ENCODE peak calls at places on chromosomes 6 and 20, in ten cellular contexts. One of them, this sample, is unnamed.

GRCh38 chr20:58007947-58008346 is 220.5 kb downstream of the ANKRD60 start:
- DNase-seq in mesendoderm: no peak
- DNase-seq in body of pancreas: no peak
- DNase-seq in fibroblast of lung: no peak
- DNase-seq in hepatocyte: no peak
- DNase-seq in A549: no peak
- DNase-seq in OCI-LY7: no peak
- DNase-seq in transverse colon: no peak
- DNase-seq in HCT116: no peak
- DNase-seq in osteoblast: no peak
- DNase-seq in this sample: no peak

GRCh38 chr6:150091466-150091865 is 22.5 kb upstream of the ULBP3 start:
- DNase-seq in mesendoderm: no peak
- DNase-seq in body of pancreas: no peak
- DNase-seq in fibroblast of lung: peak; percentile 38
- DNase-seq in hepatocyte: no peak
- DNase-seq in A549: no peak
- DNase-seq in OCI-LY7: no peak
- DNase-seq in transverse colon: no peak
- DNase-seq in HCT116: no peak
- DNase-seq in osteoblast: no peak
- DNase-seq in this sample: no peak

GRCh38 chr20:61601361-61601760 is 349.3 kb downstream of the CDH4 start:
- DNase-seq in mesendoderm: no peak
- DNase-seq in body of pancreas: no peak
- DNase-seq in fibroblast of lung: no peak
- DNase-seq in hepatocyte: no peak
- DNase-seq in A549: no peak
- DNase-seq in OCI-LY7: no peak
- DNase-seq in transverse colon: no peak
- DNase-seq in HCT116: no peak
- DNase-seq in osteoblast: no peak
- DNase-seq in this sample: no peak

GRCh38 chr6:167745660-167746376 is 80.9 kb upstream of the AFDN start:
- DNase-seq in mesendoderm: no peak
- DNase-seq in body of pancreas: peak; percentile 32
- DNase-seq in fibroblast of lung: no peak
- DNase-seq in hepatocyte: no peak
- DNase-seq in A549: no peak
- DNase-seq in OCI-LY7: no peak
- DNase-seq in transverse colon: no peak
- DNase-seq in HCT116: no peak
- DNase-seq in osteoblast: peak; percentile 49
- DNase-seq in this sample: no peak

GRCh38 chr6:152420696-152421095 is 216.5 kb downstream of the SYNE1 start:
- DNase-seq in mesendoderm: no peak
- DNase-seq in body of pancreas: no peak
- DNase-seq in fibroblast of lung: no peak
- DNase-seq in hepatocyte: no peak
- DNase-seq in A549: no peak
- DNase-seq in OCI-LY7: no peak
- DNase-seq in transverse colon: no peak
- DNase-seq in HCT116: no peak
- DNase-seq in osteoblast: no peak
- DNase-seq in this sample: no peak

GRCh38 chr6:168676552-168677317 is 235.8 kb downstream of the SMOC2 start:
- DNase-seq in mesendoderm: peak; percentile 78
- DNase-seq in body of pancreas: no peak
- DNase-seq in fibroblast of lung: no peak
- DNase-seq in hepatocyte: no peak
- DNase-seq in A549: no peak
- DNase-seq in OCI-LY7: no peak
- DNase-seq in transverse colon: no peak
- DNase-seq in HCT116: no peak
- DNase-seq in osteoblast: no peak
- DNase-seq in this sample: no peak

GRCh38 chr6:168380956-168381605 is 59.9 kb upstream of the SMOC2 start:
- DNase-seq in mesendoderm: no peak
- DNase-seq in body of pancreas: no peak
- DNase-seq in fibroblast of lung: no peak
- DNase-seq in hepatocyte: no peak
- DNase-seq in A549: no peak
- DNase-seq in OCI-LY7: no peak
- DNase-seq in transverse colon: no peak
- DNase-seq in HCT116: no peak
- DNase-seq in osteoblast: peak; percentile 52
- DNase-seq in this sample: no peak

GRCh38 chr6:163415620-163416379 is 1.3 kb downstream of the QKI start:
- DNase-seq in mesendoderm: peak; percentile 71
- DNase-seq in body of pancreas: peak; percentile 50
- DNase-seq in fibroblast of lung: peak; percentile 70
- DNase-seq in hepatocyte: peak; percentile 77
- DNase-seq in A549: peak; percentile 44
- DNase-seq in OCI-LY7: peak; percentile 68
- DNase-seq in transverse colon: peak; percentile 41
- DNase-seq in HCT116: no peak
- DNase-seq in osteoblast: peak; percentile 93
- DNase-seq in this sample: peak; percentile 29

GRCh38 chr6:166443166-166443565 is 60.4 kb upstream of the MPC1 start:
- DNase-seq in mesendoderm: no peak
- DNase-seq in body of pancreas: no peak
- DNase-seq in fibroblast of lung: no peak
- DNase-seq in hepatocyte: no peak
- DNase-seq in A549: no peak
- DNase-seq in OCI-LY7: no peak
- DNase-seq in transverse colon: no peak
- DNase-seq in HCT116: no peak
- DNase-seq in osteoblast: no peak
- DNase-seq in this sample: no peak

GRCh38 chr6:37630281-37630799 is 67.3 kb downstream of the MDGA1 start:
- DNase-seq in mesendoderm: no peak
- DNase-seq in body of pancreas: no peak
- DNase-seq in fibroblast of lung: peak; percentile 100
- DNase-seq in hepatocyte: peak; percentile 45
- DNase-seq in A549: peak; percentile 87
- DNase-seq in OCI-LY7: no peak
- DNase-seq in transverse colon: no peak
- DNase-seq in HCT116: peak; percentile 94
- DNase-seq in osteoblast: peak; percentile 100
- DNase-seq in this sample: no peak

DNA sequence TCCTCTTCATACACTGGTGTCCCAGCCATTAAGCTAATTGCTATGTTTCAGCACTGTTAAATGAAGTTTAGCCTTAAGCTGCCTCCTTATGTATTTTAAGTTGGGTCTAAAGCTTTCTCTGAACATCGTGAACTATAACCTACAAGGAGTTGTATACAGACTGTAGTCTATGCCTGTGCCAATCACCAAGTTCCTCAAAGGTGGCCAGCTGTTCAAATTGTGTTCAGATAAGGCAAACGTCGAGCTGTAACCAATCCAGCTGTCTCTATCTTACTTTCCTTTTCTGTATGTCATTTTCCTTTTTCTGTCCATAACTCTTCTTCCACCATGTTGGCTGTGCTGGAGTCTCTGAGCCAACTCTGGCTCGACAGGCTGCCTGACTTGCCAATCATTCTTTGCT is 199.6 kb downstream of the OGFRL1 start:
- DNase-seq in mesendoderm: no peak
- DNase-seq in body of pancreas: no peak
- DNase-seq in fibroblast of lung: no peak
- DNase-seq in hepatocyte: no peak
- DNase-seq in A549: no peak
- DNase-seq in OCI-LY7: no peak
- DNase-seq in transverse colon: no peak
- DNase-seq in HCT116: no peak
- DNase-seq in osteoblast: no peak
- DNase-seq in this sample: no peak
- H3K4me1 ChIP-seq in mesendoderm: no peaks in the 10 kb centered on the region
- H3K4me1 ChIP-seq in body of pancreas: no peaks in the 10 kb centered on the region
- H3K4me1 ChIP-seq in fibroblast of lung: peaks cover 6% of the 10 kb centered on the region
- H3K4me1 ChIP-seq in hepatocyte: peaks cover 5% of the 10 kb centered on the region
- H3K4me1 ChIP-seq in A549: peaks cover 13% of the 10 kb centered on the region
- H3K4me1 ChIP-seq in OCI-LY7: peaks cover 20% of the 10 kb centered on the region
- H3K4me1 ChIP-seq in transverse colon: no peaks in the 10 kb centered on the region
- H3K4me1 ChIP-seq in HCT116: no peaks in the 10 kb centered on the region
- H3K4me1 ChIP-seq in osteoblast: peaks cover 24% of the 10 kb centered on the region
- H3K4me1 ChIP-seq in this sample: no peaks in the 10 kb centered on the region

DNA sequence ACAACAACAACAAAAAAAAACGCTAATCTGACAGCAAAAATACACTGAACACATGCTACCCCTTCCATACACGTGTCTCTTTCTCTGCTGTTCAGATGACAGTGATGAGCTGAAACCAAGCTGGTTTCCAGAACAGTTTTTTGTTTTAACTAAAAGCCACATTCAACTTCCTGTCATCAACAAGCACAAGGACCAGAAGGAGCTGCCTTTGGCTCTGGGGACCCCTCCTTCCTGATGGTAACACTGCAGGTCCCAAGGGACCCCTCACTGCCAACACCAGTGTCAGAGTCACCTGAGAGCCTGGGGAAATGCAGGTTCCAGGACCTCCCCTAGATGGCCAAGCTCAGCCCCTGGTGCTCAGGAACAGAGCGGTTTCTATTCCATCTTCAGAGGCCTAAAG is 6.0 kb downstream of the CST7 start:
- DNase-seq in mesendoderm: no peak
- DNase-seq in body of pancreas: no peak
- DNase-seq in fibroblast of lung: no peak
- DNase-seq in hepatocyte: no peak
- DNase-seq in A549: no peak
- DNase-seq in OCI-LY7: peak; percentile 69
- DNase-seq in transverse colon: no peak
- DNase-seq in HCT116: no peak
- DNase-seq in osteoblast: no peak
- DNase-seq in this sample: no peak
- H3K4me1 ChIP-seq in mesendoderm: no peaks in the 10 kb centered on the region
- H3K4me1 ChIP-seq in body of pancreas: no peaks in the 10 kb centered on the region
- H3K4me1 ChIP-seq in fibroblast of lung: no peaks in the 10 kb centered on the region
- H3K4me1 ChIP-seq in hepatocyte: no peaks in the 10 kb centered on the region
- H3K4me1 ChIP-seq in A549: no peaks in the 10 kb centered on the region
- H3K4me1 ChIP-seq in OCI-LY7: peaks cover 9% of the 10 kb centered on the region
- H3K4me1 ChIP-seq in transverse colon: peaks cover 2% of the 10 kb centered on the region
- H3K4me1 ChIP-seq in HCT116: no peaks in the 10 kb centered on the region
- H3K4me1 ChIP-seq in osteoblast: no peaks in the 10 kb centered on the region
- H3K4me1 ChIP-seq in this sample: no peaks in the 10 kb centered on the region

DNA sequence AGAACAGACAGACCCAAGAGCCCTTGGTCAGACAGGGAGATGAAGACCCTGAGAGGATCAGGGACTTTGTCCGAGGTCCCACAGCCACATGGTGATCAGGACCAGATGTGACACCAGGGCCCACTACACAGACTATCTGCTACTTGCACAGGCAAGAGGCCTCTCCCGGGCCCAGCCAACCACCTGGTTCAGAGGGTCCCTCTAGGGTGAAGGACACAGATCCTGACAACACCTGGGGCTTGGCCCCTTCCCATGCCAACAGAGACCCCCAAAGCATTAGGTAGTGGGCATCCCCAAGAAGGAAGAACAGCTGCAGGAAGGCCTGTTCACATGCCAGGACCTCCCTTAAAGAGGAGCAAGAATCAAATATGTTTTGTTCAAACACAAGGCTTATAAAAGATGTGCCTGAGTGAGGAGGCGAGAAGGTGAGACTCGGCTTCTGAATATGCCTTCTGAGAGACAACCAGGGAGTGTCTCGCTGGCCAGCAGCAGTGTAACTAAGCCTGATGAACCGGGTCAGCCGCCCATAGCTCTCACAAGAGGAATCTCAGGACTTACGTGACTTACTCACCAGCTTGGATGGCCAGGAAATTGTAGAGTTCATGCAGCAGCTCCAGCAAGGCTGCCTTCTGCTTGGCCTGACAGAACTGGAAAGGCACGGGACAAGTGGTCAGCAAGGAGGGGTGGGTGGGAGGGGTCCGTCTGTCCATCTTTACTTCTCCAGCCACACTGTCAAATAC is 5.0 kb downstream of the LEMD2 start:
- DNase-seq in mesendoderm: no peak
- DNase-seq in body of pancreas: no peak
- DNase-seq in fibroblast of lung: no peak
- DNase-seq in hepatocyte: no peak
- DNase-seq in A549: no peak
- DNase-seq in OCI-LY7: no peak
- DNase-seq in transverse colon: no peak
- DNase-seq in HCT116: no peak
- DNase-seq in osteoblast: peak; percentile 55
- DNase-seq in this sample: no peak
- H3K4me1 ChIP-seq in mesendoderm: peaks cover 36% of the 10 kb centered on the region
- H3K4me1 ChIP-seq in body of pancreas: peaks cover 32% of the 10 kb centered on the region
- H3K4me1 ChIP-seq in fibroblast of lung: peaks cover 12% of the 10 kb centered on the region
- H3K4me1 ChIP-seq in hepatocyte: peaks cover 31% of the 10 kb centered on the region
- H3K4me1 ChIP-seq in A549: peaks cover 44% of the 10 kb centered on the region
- H3K4me1 ChIP-seq in OCI-LY7: peaks cover 23% of the 10 kb centered on the region
- H3K4me1 ChIP-seq in transverse colon: peaks cover 31% of the 10 kb centered on the region
- H3K4me1 ChIP-seq in HCT116: peaks cover 35% of the 10 kb centered on the region
- H3K4me1 ChIP-seq in osteoblast: peaks cover 47% of the 10 kb centered on the region
- H3K4me1 ChIP-seq in this sample: peaks cover 29% of the 10 kb centered on the region

GRCh38 chr6:26439151-26439550 is 1.2 kb upstream of the BTN3A3 start:
- DNase-seq in mesendoderm: no peak
- DNase-seq in body of pancreas: no peak
- DNase-seq in fibroblast of lung: no peak
- DNase-seq in hepatocyte: no peak
- DNase-seq in A549: no peak
- DNase-seq in OCI-LY7: no peak
- DNase-seq in transverse colon: no peak
- DNase-seq in HCT116: no peak
- DNase-seq in osteoblast: no peak
- DNase-seq in this sample: no peak

GRCh38 chr6:26438000-26438399 is 2.3 kb upstream of the BTN3A3 start:
- DNase-seq in mesendoderm: no peak
- DNase-seq in body of pancreas: no peak
- DNase-seq in fibroblast of lung: no peak
- DNase-seq in hepatocyte: no peak
- DNase-seq in A549: no peak
- DNase-seq in OCI-LY7: no peak
- DNase-seq in transverse colon: no peak
- DNase-seq in HCT116: no peak
- DNase-seq in osteoblast: no peak
- DNase-seq in this sample: no peak

GRCh38 chr6:26439552-26440125 is 665 bp upstream of the BTN3A3 start:
- DNase-seq in mesendoderm: no peak
- DNase-seq in body of pancreas: no peak
- DNase-seq in fibroblast of lung: no peak
- DNase-seq in hepatocyte: no peak
- DNase-seq in A549: no peak
- DNase-seq in OCI-LY7: no peak
- DNase-seq in transverse colon: no peak
- DNase-seq in HCT116: no peak
- DNase-seq in osteoblast: no peak
- DNase-seq in this sample: no peak

GRCh38 chr6:26441977-26442376 is 1.7 kb downstream of the BTN3A3 start:
- DNase-seq in mesendoderm: no peak
- DNase-seq in body of pancreas: no peak
- DNase-seq in fibroblast of lung: no peak
- DNase-seq in hepatocyte: no peak
- DNase-seq in A549: no peak
- DNase-seq in OCI-LY7: no peak
- DNase-seq in transverse colon: no peak
- DNase-seq in HCT116: no peak
- DNase-seq in osteoblast: no peak
- DNase-seq in this sample: no peak

DNA sequence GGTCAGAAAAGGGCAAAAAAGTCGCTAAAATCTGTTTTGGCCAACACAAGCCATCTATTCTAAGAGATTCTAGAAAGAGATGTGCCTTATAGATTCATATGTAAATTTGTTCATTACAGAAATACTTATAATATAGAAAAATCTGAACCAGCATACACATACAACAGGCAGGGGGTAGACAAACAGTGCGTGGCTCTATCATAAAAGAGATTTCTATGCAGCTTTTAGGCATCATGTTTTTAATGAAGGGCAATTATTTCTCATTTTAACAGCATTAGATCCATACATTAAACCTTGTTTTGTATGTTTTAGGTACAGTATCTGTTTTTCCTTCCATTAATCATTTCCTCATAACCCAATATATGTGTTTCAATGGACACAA is 664 bp downstream of the BTN3A3 start:
- DNase-seq in mesendoderm: no peak
- DNase-seq in body of pancreas: no peak
- DNase-seq in fibroblast of lung: no peak
- DNase-seq in hepatocyte: no peak
- DNase-seq in A549: no peak
- DNase-seq in OCI-LY7: no peak
- DNase-seq in transverse colon: no peak
- DNase-seq in HCT116: no peak
- DNase-seq in osteoblast: no peak
- DNase-seq in this sample: no peak
- H3K4me1 ChIP-seq in mesendoderm: no peaks in the 10 kb centered on the region
- H3K4me1 ChIP-seq in body of pancreas: peaks cover 11% of the 10 kb centered on the region
- H3K4me1 ChIP-seq in fibroblast of lung: no peaks in the 10 kb centered on the region
- H3K4me1 ChIP-seq in hepatocyte: no peaks in the 10 kb centered on the region
- H3K4me1 ChIP-seq in A549: peaks cover 11% of the 10 kb centered on the region
- H3K4me1 ChIP-seq in OCI-LY7: peaks cover 29% of the 10 kb centered on the region
- H3K4me1 ChIP-seq in transverse colon: peaks cover 32% of the 10 kb centered on the region
- H3K4me1 ChIP-seq in HCT116: no peaks in the 10 kb centered on the region
- H3K4me1 ChIP-seq in osteoblast: peaks cover 15% of the 10 kb centered on the region
- H3K4me1 ChIP-seq in this sample: peaks cover 7% of the 10 kb centered on the region